ENCODE peak calls at places on chromosomes 6 and 20, in nine cellular contexts. One of them, this sample, is unnamed. For H3K4me1, the result is how much of the 10 kb centered on the place peaks cover.

GRCh38 chr6:52013035-52013434 is 74.4 kb downstream of the PKHD1 start:
- DNase-seq in mammary epithelial cell: peak
- DNase-seq in keratinocyte: no peak
- DNase-seq in PC-3: peak
- DNase-seq in fibroblast of lung: no peak
- DNase-seq in HepG2: no peak
- DNase-seq in hepatocyte: no peak
- DNase-seq in PC-9: no peak
- DNase-seq in GM23248: peak
- DNase-seq in this sample: no peak

GRCh38 chr6:66094615-66095014 is 387.6 kb upstream of the EYS start:
- DNase-seq in PC-9: no peak
- DNase-seq in hepatocyte: no peak
- DNase-seq in GM23248: no peak
- DNase-seq in mammary epithelial cell: no peak
- DNase-seq in PC-3: no peak
- DNase-seq in fibroblast of lung: no peak
- DNase-seq in keratinocyte: no peak
- DNase-seq in HepG2: no peak
- DNase-seq in this sample: no peak

GRCh38 chr6:25016311-25016710 is 80.6 kb upstream of the RIPOR2 start:
- DNase-seq in PC-3: no peak
- DNase-seq in fibroblast of lung: no peak
- DNase-seq in keratinocyte: no peak
- DNase-seq in mammary epithelial cell: no peak
- DNase-seq in hepatocyte: no peak
- DNase-seq in GM23248: peak
- DNase-seq in HepG2: no peak
- DNase-seq in PC-9: no peak
- DNase-seq in this sample: peak

GRCh38 chr6:19759117-19759880 is 77.9 kb upstream of the ID4 start:
- DNase-seq in GM23248: peak
- DNase-seq in mammary epithelial cell: peak
- DNase-seq in hepatocyte: no peak
- DNase-seq in PC-3: peak
- DNase-seq in HepG2: no peak
- DNase-seq in keratinocyte: peak
- DNase-seq in PC-9: peak
- DNase-seq in fibroblast of lung: peak
- DNase-seq in this sample: peak

GRCh38 chr20:58649288-58650180 is 1.5 kb upstream of the STX16 start:
- DNase-seq in mammary epithelial cell: no peak
- DNase-seq in GM23248: no peak
- DNase-seq in fibroblast of lung: no peak
- DNase-seq in keratinocyte: no peak
- DNase-seq in hepatocyte: peak
- DNase-seq in HepG2: no peak
- DNase-seq in PC-3: no peak
- DNase-seq in PC-9: no peak
- DNase-seq in this sample: no peak

GRCh38 chr6:36387440-36388303 is at the start of gene ETV7:
- DNase-seq in PC-3: peak
- DNase-seq in fibroblast of lung: peak
- DNase-seq in PC-9: peak
- DNase-seq in mammary epithelial cell: peak
- DNase-seq in hepatocyte: peak
- DNase-seq in GM23248: peak
- DNase-seq in keratinocyte: no peak
- DNase-seq in HepG2: no peak
- DNase-seq in this sample: no peak

GRCh38 chr6:34233867-34234266 is 2.8 kb upstream of the HMGA1 start:
- DNase-seq in mammary epithelial cell: no peak
- DNase-seq in PC-3: no peak
- DNase-seq in hepatocyte: no peak
- DNase-seq in HepG2: no peak
- DNase-seq in fibroblast of lung: no peak
- DNase-seq in GM23248: no peak
- DNase-seq in keratinocyte: no peak
- DNase-seq in PC-9: no peak
- DNase-seq in this sample: no peak

GRCh38 chr6:20444786-20445271 is 43.1 kb downstream of the E2F3 start:
- DNase-seq in HepG2: no peak
- DNase-seq in PC-9: no peak
- DNase-seq in mammary epithelial cell: peak
- DNase-seq in PC-3: peak
- DNase-seq in keratinocyte: no peak
- DNase-seq in fibroblast of lung: no peak
- DNase-seq in GM23248: peak
- DNase-seq in hepatocyte: no peak
- DNase-seq in this sample: no peak

GRCh38 chr6:41707565-41708200 is 27.7 kb downstream of the TFEB start:
- DNase-seq in keratinocyte: no peak
- DNase-seq in mammary epithelial cell: no peak
- DNase-seq in GM23248: no peak
- DNase-seq in PC-3: no peak
- DNase-seq in HepG2: no peak
- DNase-seq in hepatocyte: no peak
- DNase-seq in PC-9: no peak
- DNase-seq in fibroblast of lung: no peak
- DNase-seq in this sample: no peak

GRCh38 chr6:115415378-115415777 is 645.3 kb downstream of the FRK start:
- DNase-seq in keratinocyte: no peak
- DNase-seq in PC-9: no peak
- DNase-seq in PC-3: no peak
- DNase-seq in mammary epithelial cell: no peak
- DNase-seq in HepG2: no peak
- DNase-seq in hepatocyte: no peak
- DNase-seq in fibroblast of lung: no peak
- DNase-seq in GM23248: no peak
- DNase-seq in this sample: no peak

GRCh38 chr6:105259912-105260889 is 80.4 kb upstream of the POPDC3 start:
- DNase-seq in keratinocyte: no peak
- DNase-seq in hepatocyte: peak
- DNase-seq in PC-9: no peak
- DNase-seq in GM23248: no peak
- DNase-seq in fibroblast of lung: no peak
- DNase-seq in HepG2: no peak
- DNase-seq in mammary epithelial cell: no peak
- DNase-seq in PC-3: no peak
- DNase-seq in this sample: peak

GRCh38 chr20:48769111-48769879 is 58.5 kb downstream of the PREX1 start:
- DNase-seq in fibroblast of lung: no peak
- DNase-seq in hepatocyte: no peak
- DNase-seq in HepG2: no peak
- DNase-seq in PC-3: no peak
- DNase-seq in keratinocyte: no peak
- DNase-seq in PC-9: no peak
- DNase-seq in GM23248: no peak
- DNase-seq in mammary epithelial cell: no peak
- DNase-seq in this sample: peak

GRCh38 chr6:111892431-111892830 is 19.2 kb upstream of the FYN start:
- DNase-seq in mammary epithelial cell: no peak
- DNase-seq in HepG2: no peak
- DNase-seq in keratinocyte: no peak
- DNase-seq in fibroblast of lung: no peak
- DNase-seq in PC-9: no peak
- DNase-seq in PC-3: no peak
- DNase-seq in hepatocyte: no peak
- DNase-seq in GM23248: no peak
- DNase-seq in this sample: no peak

GRCh38 chr6:137870744-137871247 is 3.7 kb downstream of the TNFAIP3 start:
- DNase-seq in PC-3: no peak
- DNase-seq in HepG2: peak
- DNase-seq in PC-9: no peak
- DNase-seq in GM23248: no peak
- DNase-seq in fibroblast of lung: no peak
- DNase-seq in hepatocyte: no peak
- DNase-seq in keratinocyte: no peak
- DNase-seq in mammary epithelial cell: peak
- DNase-seq in this sample: no peak

GRCh38 chr20:10603971-10604864 is 69.6 kb downstream of the JAG1 start:
- DNase-seq in PC-9: peak
- DNase-seq in fibroblast of lung: peak
- DNase-seq in PC-3: peak
- DNase-seq in hepatocyte: peak
- DNase-seq in HepG2: peak
- DNase-seq in keratinocyte: no peak
- DNase-seq in mammary epithelial cell: peak
- DNase-seq in GM23248: peak
- DNase-seq in this sample: peak

GRCh38 chr6:423062-423798 is 31.7 kb downstream of the IRF4 start:
- DNase-seq in hepatocyte: no peak
- DNase-seq in PC-9: no peak
- DNase-seq in PC-3: no peak
- DNase-seq in keratinocyte: no peak
- DNase-seq in mammary epithelial cell: no peak
- DNase-seq in HepG2: no peak
- DNase-seq in GM23248: no peak
- DNase-seq in fibroblast of lung: no peak
- DNase-seq in this sample: no peak

GRCh38 chr20:59948828-59949720 is 8.9 kb downstream of the FAM217B start:
- DNase-seq in PC-9: peak
- DNase-seq in fibroblast of lung: peak
- DNase-seq in HepG2: peak
- DNase-seq in PC-3: peak
- DNase-seq in hepatocyte: peak
- DNase-seq in mammary epithelial cell: peak
- DNase-seq in keratinocyte: no peak
- DNase-seq in GM23248: peak
- DNase-seq in this sample: no peak

GRCh38 chr6:43644940-43645612 is at the start of gene RSPH9:
- DNase-seq in HepG2: no peak
- DNase-seq in mammary epithelial cell: no peak
- DNase-seq in keratinocyte: no peak
- DNase-seq in fibroblast of lung: peak
- DNase-seq in PC-3: no peak
- DNase-seq in GM23248: peak
- DNase-seq in hepatocyte: peak
- DNase-seq in PC-9: no peak
- DNase-seq in this sample: peak

GRCh38 chr20:8661229-8662023 is 407.5 kb upstream of the PLCB4 start:
- DNase-seq in PC-9: no peak
- DNase-seq in PC-3: no peak
- DNase-seq in HepG2: no peak
- DNase-seq in hepatocyte: no peak
- DNase-seq in mammary epithelial cell: no peak
- DNase-seq in fibroblast of lung: no peak
- DNase-seq in GM23248: no peak
- DNase-seq in keratinocyte: no peak
- DNase-seq in this sample: no peak

GRCh38 chr6:101400341-101400740 is 6.8 kb downstream of the GRIK2 start:
- DNase-seq in hepatocyte: no peak
- DNase-seq in keratinocyte: no peak
- DNase-seq in mammary epithelial cell: no peak
- DNase-seq in GM23248: no peak
- DNase-seq in PC-3: no peak
- DNase-seq in PC-9: no peak
- DNase-seq in HepG2: no peak
- DNase-seq in fibroblast of lung: no peak
- DNase-seq in this sample: no peak

GRCh38 chr6:101404767-101405166 is 11.3 kb downstream of the GRIK2 start:
- DNase-seq in hepatocyte: no peak
- DNase-seq in mammary epithelial cell: no peak
- DNase-seq in GM23248: no peak
- DNase-seq in PC-3: no peak
- DNase-seq in keratinocyte: no peak
- DNase-seq in HepG2: no peak
- DNase-seq in fibroblast of lung: no peak
- DNase-seq in PC-9: no peak
- DNase-seq in this sample: no peak

GRCh38 chr6:101401792-101402617 is 8.5 kb downstream of the GRIK2 start:
- DNase-seq in PC-9: no peak
- DNase-seq in GM23248: peak
- DNase-seq in fibroblast of lung: no peak
- DNase-seq in HepG2: no peak
- DNase-seq in PC-3: no peak
- DNase-seq in hepatocyte: peak
- DNase-seq in mammary epithelial cell: no peak
- DNase-seq in keratinocyte: no peak
- DNase-seq in this sample: no peak

GRCh38 chr6:101403566-101403965 is 10.1 kb downstream of the GRIK2 start:
- DNase-seq in hepatocyte: peak
- DNase-seq in PC-3: no peak
- DNase-seq in mammary epithelial cell: no peak
- DNase-seq in PC-9: no peak
- DNase-seq in keratinocyte: no peak
- DNase-seq in HepG2: no peak
- DNase-seq in fibroblast of lung: no peak
- DNase-seq in GM23248: no peak
- DNase-seq in this sample: no peak

GRCh38 chr6:101402618-101403002 is 9.1 kb downstream of the GRIK2 start:
- DNase-seq in GM23248: peak
- DNase-seq in PC-9: no peak
- DNase-seq in mammary epithelial cell: no peak
- DNase-seq in keratinocyte: no peak
- DNase-seq in fibroblast of lung: no peak
- DNase-seq in HepG2: no peak
- DNase-seq in PC-3: no peak
- DNase-seq in hepatocyte: peak
- DNase-seq in this sample: no peak
- H3K4me3 ChIP-seq in GM23248: peak
- H3K4me3 ChIP-seq in PC-9: no peak
- H3K4me3 ChIP-seq in mammary epithelial cell: no peak
- H3K4me3 ChIP-seq in keratinocyte: no peak
- H3K4me3 ChIP-seq in fibroblast of lung: no peak
- H3K4me3 ChIP-seq in HepG2: no peak
- H3K4me3 ChIP-seq in PC-3: no peak
- H3K4me3 ChIP-seq in hepatocyte: peak
- H3K4me3 ChIP-seq in this sample: peak

GRCh38 chr6:32946893-32947292 is 6.0 kb downstream of the HLA-DMA start:
- DNase-seq in fibroblast of lung: no peak
- DNase-seq in GM23248: no peak
- DNase-seq in PC-3: no peak
- DNase-seq in mammary epithelial cell: no peak
- DNase-seq in keratinocyte: no peak
- DNase-seq in hepatocyte: no peak
- DNase-seq in HepG2: no peak
- DNase-seq in PC-9: no peak
- DNase-seq in this sample: no peak
- H3K4me1 ChIP-seq in fibroblast of lung: under half
- H3K4me1 ChIP-seq in GM23248: under half
- H3K4me1 ChIP-seq in PC-3: under half
- H3K4me1 ChIP-seq in mammary epithelial cell: under half
- H3K4me1 ChIP-seq in keratinocyte: under half
- H3K4me1 ChIP-seq in hepatocyte: under half
- H3K4me1 ChIP-seq in HepG2: under half
- H3K4me1 ChIP-seq in PC-9: under half
- H3K4me1 ChIP-seq in this sample: under half

GRCh38 chr20:55888655-55889054 is 116.7 kb downstream of the CBLN4 start:
- DNase-seq in mammary epithelial cell: no peak
- DNase-seq in PC-3: peak
- DNase-seq in HepG2: no peak
- DNase-seq in GM23248: no peak
- DNase-seq in PC-9: no peak
- DNase-seq in fibroblast of lung: no peak
- DNase-seq in keratinocyte: no peak
- DNase-seq in hepatocyte: no peak
- DNase-seq in this sample: no peak
- H3K4me2 ChIP-seq in mammary epithelial cell: no peak
- H3K4me2 ChIP-seq in PC-3: no peak
- H3K4me2 ChIP-seq in HepG2: no peak
- H3K4me2 ChIP-seq in GM23248: no peak
- H3K4me2 ChIP-seq in PC-9: no peak
- H3K4me2 ChIP-seq in fibroblast of lung: no peak
- H3K4me2 ChIP-seq in keratinocyte: no peak
- H3K4me2 ChIP-seq in hepatocyte: no peak
- H3K4me2 ChIP-seq in this sample: no peak

GRCh38 chr6:141265748-141266647 is 866.7 kb upstream of the GJE1 start:
- DNase-seq in HepG2: peak
- DNase-seq in GM23248: peak
- DNase-seq in PC-9: no peak
- DNase-seq in PC-3: peak
- DNase-seq in keratinocyte: no peak
- DNase-seq in mammary epithelial cell: no peak
- DNase-seq in fibroblast of lung: peak
- DNase-seq in hepatocyte: no peak
- DNase-seq in this sample: peak
- H3K4me3 ChIP-seq in HepG2: no peak
- H3K4me3 ChIP-seq in GM23248: peak
- H3K4me3 ChIP-seq in PC-9: peak
- H3K4me3 ChIP-seq in PC-3: peak
- H3K4me3 ChIP-seq in keratinocyte: no peak
- H3K4me3 ChIP-seq in mammary epithelial cell: peak
- H3K4me3 ChIP-seq in fibroblast of lung: no peak
- H3K4me3 ChIP-seq in hepatocyte: no peak
- H3K4me3 ChIP-seq in this sample: peak

This sample was measured in astrocyte.